ENCODE peak calls at places on chromosomes 5 and 9, in eight cellular contexts. One of them, this sample, is unnamed.

GRCh38 chr5:81825237-81825636 is 74.3 kb upstream of the SSBP2 start:
- DNase-seq in GM12878: no peak
- DNase-seq in hepatocyte: peak; percentile 16
- DNase-seq in fibroblast of pulmonary artery: peak; percentile 63
- DNase-seq in astrocyte of the spinal cord: peak; percentile 76
- DNase-seq in astrocyte of the cerebellum: peak; percentile 34
- DNase-seq in A673: peak; percentile 23
- DNase-seq in heart left ventricle: peak; percentile 73
- DNase-seq in this sample: peak; percentile 85

GRCh38 chr9:132840980-132841379 is 37.1 kb downstream of the AK8 start:
- DNase-seq in heart left ventricle: no peak
- DNase-seq in hepatocyte: no peak
- DNase-seq in astrocyte of the spinal cord: no peak
- DNase-seq in fibroblast of pulmonary artery: no peak
- DNase-seq in A673: no peak
- DNase-seq in astrocyte of the cerebellum: no peak
- DNase-seq in GM12878: no peak
- DNase-seq in this sample: no peak

GRCh38 chr9:134895103-134895502 is 14.5 kb downstream of the FCN2 start:
- DNase-seq in astrocyte of the cerebellum: peak; percentile 45
- DNase-seq in A673: peak; percentile 29
- DNase-seq in fibroblast of pulmonary artery: no peak
- DNase-seq in GM12878: no peak
- DNase-seq in heart left ventricle: no peak
- DNase-seq in astrocyte of the spinal cord: peak; percentile 83
- DNase-seq in hepatocyte: no peak
- DNase-seq in this sample: peak; percentile 40

GRCh38 chr5:125655156-125655555 is 768.1 kb upstream of the GRAMD2B start:
- DNase-seq in hepatocyte: no peak
- DNase-seq in fibroblast of pulmonary artery: peak; percentile 10
- DNase-seq in GM12878: no peak
- DNase-seq in heart left ventricle: no peak
- DNase-seq in A673: no peak
- DNase-seq in astrocyte of the spinal cord: no peak
- DNase-seq in astrocyte of the cerebellum: no peak
- DNase-seq in this sample: no peak

GRCh38 chr5:133996683-133997252 is 8.0 kb downstream of the VDAC1 start:
- DNase-seq in fibroblast of pulmonary artery: no peak
- DNase-seq in astrocyte of the spinal cord: no peak
- DNase-seq in heart left ventricle: no peak
- DNase-seq in A673: no peak
- DNase-seq in hepatocyte: no peak
- DNase-seq in GM12878: no peak
- DNase-seq in astrocyte of the cerebellum: no peak
- DNase-seq in this sample: no peak

GRCh38 chr9:81595887-81596558 is 93.3 kb downstream of the TLE1 start:
- DNase-seq in astrocyte of the spinal cord: peak; percentile 59
- DNase-seq in hepatocyte: no peak
- DNase-seq in A673: peak; percentile 58
- DNase-seq in heart left ventricle: no peak
- DNase-seq in GM12878: no peak
- DNase-seq in fibroblast of pulmonary artery: no peak
- DNase-seq in astrocyte of the cerebellum: no peak
- DNase-seq in this sample: no peak

GRCh38 chr9:128420651-128421473 is at the start of gene CERCAM:
- DNase-seq in heart left ventricle: peak; percentile 68
- DNase-seq in GM12878: no peak
- DNase-seq in hepatocyte: peak; percentile 87
- DNase-seq in astrocyte of the cerebellum: no peak
- DNase-seq in A673: peak; percentile 66
- DNase-seq in fibroblast of pulmonary artery: peak; percentile 39
- DNase-seq in astrocyte of the spinal cord: peak; percentile 18
- DNase-seq in this sample: peak; percentile 24

GRCh38 chr5:95178046-95178651 is 106.7 kb downstream of the MCTP1 start:
- DNase-seq in astrocyte of the spinal cord: peak; percentile 98
- DNase-seq in hepatocyte: peak; percentile 36
- DNase-seq in heart left ventricle: no peak
- DNase-seq in fibroblast of pulmonary artery: peak; percentile 17
- DNase-seq in astrocyte of the cerebellum: peak; percentile 68
- DNase-seq in GM12878: peak; percentile 12
- DNase-seq in A673: peak; percentile 95
- DNase-seq in this sample: peak; percentile 24

GRCh38 chr9:4297795-4298254 is 2.0 kb downstream of the GLIS3 start:
- DNase-seq in heart left ventricle: peak; percentile 59
- DNase-seq in fibroblast of pulmonary artery: peak; percentile 90
- DNase-seq in hepatocyte: peak; percentile 85
- DNase-seq in GM12878: no peak
- DNase-seq in astrocyte of the cerebellum: no peak
- DNase-seq in astrocyte of the spinal cord: peak; percentile 68
- DNase-seq in A673: peak; percentile 70
- DNase-seq in this sample: peak; percentile 71

GRCh38 chr9:97842960-97843359 is 10.1 kb upstream of the FOXE1 start:
- DNase-seq in astrocyte of the cerebellum: no peak
- DNase-seq in astrocyte of the spinal cord: no peak
- DNase-seq in heart left ventricle: no peak
- DNase-seq in hepatocyte: no peak
- DNase-seq in fibroblast of pulmonary artery: no peak
- DNase-seq in A673: no peak
- DNase-seq in GM12878: no peak
- DNase-seq in this sample: no peak

GRCh38 chr5:124901081-124901480 is 154.6 kb upstream of the ZNF608 start:
- DNase-seq in astrocyte of the spinal cord: peak; percentile 46
- DNase-seq in hepatocyte: no peak
- DNase-seq in GM12878: no peak
- DNase-seq in heart left ventricle: no peak
- DNase-seq in astrocyte of the cerebellum: peak; percentile 58
- DNase-seq in A673: no peak
- DNase-seq in fibroblast of pulmonary artery: no peak
- DNase-seq in this sample: peak; percentile 44

GRCh38 chr5:38559427-38559826 is 3.0 kb upstream of the LIFR start:
- DNase-seq in fibroblast of pulmonary artery: no peak
- DNase-seq in astrocyte of the spinal cord: no peak
- DNase-seq in hepatocyte: no peak
- DNase-seq in GM12878: no peak
- DNase-seq in heart left ventricle: no peak
- DNase-seq in A673: no peak
- DNase-seq in astrocyte of the cerebellum: no peak
- DNase-seq in this sample: no peak

GRCh38 chr9:68983008-68983411 is 30.9 kb downstream of the PRKACG start:
- DNase-seq in heart left ventricle: no peak
- DNase-seq in hepatocyte: no peak
- DNase-seq in A673: no peak
- DNase-seq in GM12878: peak; percentile 64
- DNase-seq in astrocyte of the spinal cord: no peak
- DNase-seq in fibroblast of pulmonary artery: no peak
- DNase-seq in astrocyte of the cerebellum: no peak
- DNase-seq in this sample: no peak

GRCh38 chr5:17831279-17831678 is 197.0 kb downstream of the TAF11L14 start:
- DNase-seq in GM12878: no peak
- DNase-seq in astrocyte of the cerebellum: no peak
- DNase-seq in astrocyte of the spinal cord: no peak
- DNase-seq in A673: peak; percentile 55
- DNase-seq in heart left ventricle: no peak
- DNase-seq in hepatocyte: peak; percentile 15
- DNase-seq in fibroblast of pulmonary artery: no peak
- DNase-seq in this sample: no peak

GRCh38 chr9:123039617-123040219 is 6.3 kb downstream of the GPR21 start:
- DNase-seq in heart left ventricle: no peak
- DNase-seq in hepatocyte: no peak
- DNase-seq in A673: no peak
- DNase-seq in astrocyte of the cerebellum: no peak
- DNase-seq in GM12878: no peak
- DNase-seq in fibroblast of pulmonary artery: peak; percentile 55
- DNase-seq in astrocyte of the spinal cord: no peak
- DNase-seq in this sample: peak; percentile 59

GRCh38 chr5:149838881-149839739 is 105.5 kb downstream of the PDE6A start:
- DNase-seq in A673: no peak
- DNase-seq in GM12878: no peak
- DNase-seq in heart left ventricle: peak; percentile 58
- DNase-seq in hepatocyte: peak; percentile 77
- DNase-seq in astrocyte of the spinal cord: peak; percentile 65
- DNase-seq in astrocyte of the cerebellum: no peak
- DNase-seq in fibroblast of pulmonary artery: peak; percentile 53
- DNase-seq in this sample: peak; percentile 22

GRCh38 chr9:79471577-79472543 is 99.9 kb upstream of the TLE4 start:
- DNase-seq in astrocyte of the cerebellum: no peak
- DNase-seq in GM12878: no peak
- DNase-seq in A673: peak; percentile 61
- DNase-seq in heart left ventricle: peak; percentile 27
- DNase-seq in hepatocyte: peak; percentile 53
- DNase-seq in fibroblast of pulmonary artery: peak; percentile 37
- DNase-seq in astrocyte of the spinal cord: peak; percentile 42
- DNase-seq in this sample: peak; percentile 8

GRCh38 chr5:177431317-177432142 is 5.1 kb downstream of the GRK6 start:
- DNase-seq in fibroblast of pulmonary artery: no peak
- DNase-seq in GM12878: peak; percentile 77
- DNase-seq in astrocyte of the cerebellum: no peak
- DNase-seq in astrocyte of the spinal cord: no peak
- DNase-seq in hepatocyte: no peak
- DNase-seq in heart left ventricle: peak; percentile 56
- DNase-seq in A673: no peak
- DNase-seq in this sample: no peak

GRCh38 chr5:68195137-68195536 is 20.4 kb upstream of the PIK3R1 start:
- DNase-seq in A673: no peak
- DNase-seq in fibroblast of pulmonary artery: no peak
- DNase-seq in GM12878: no peak
- DNase-seq in hepatocyte: no peak
- DNase-seq in heart left ventricle: no peak
- DNase-seq in astrocyte of the spinal cord: no peak
- DNase-seq in astrocyte of the cerebellum: no peak
- DNase-seq in this sample: no peak

GRCh38 chr5:103122242-103122641 is 2.1 kb downstream of the PPIP5K2 start:
- DNase-seq in astrocyte of the cerebellum: no peak
- DNase-seq in GM12878: no peak
- DNase-seq in heart left ventricle: no peak
- DNase-seq in astrocyte of the spinal cord: no peak
- DNase-seq in hepatocyte: no peak
- DNase-seq in A673: no peak
- DNase-seq in fibroblast of pulmonary artery: no peak
- DNase-seq in this sample: no peak
- H3K4me3 ChIP-seq in astrocyte of the cerebellum: no peak overlapping the region
- H3K4me3 ChIP-seq in GM12878: peak overlapping the region; percentile 97
- H3K4me3 ChIP-seq in heart left ventricle: no peak overlapping the region
- H3K4me3 ChIP-seq in astrocyte of the spinal cord: no peak overlapping the region
- H3K4me3 ChIP-seq in hepatocyte: no peak overlapping the region
- H3K4me3 ChIP-seq in A673: no peak overlapping the region
- H3K4me3 ChIP-seq in fibroblast of pulmonary artery: no peak overlapping the region
- H3K4me3 ChIP-seq in this sample: no peak overlapping the region

DNA sequence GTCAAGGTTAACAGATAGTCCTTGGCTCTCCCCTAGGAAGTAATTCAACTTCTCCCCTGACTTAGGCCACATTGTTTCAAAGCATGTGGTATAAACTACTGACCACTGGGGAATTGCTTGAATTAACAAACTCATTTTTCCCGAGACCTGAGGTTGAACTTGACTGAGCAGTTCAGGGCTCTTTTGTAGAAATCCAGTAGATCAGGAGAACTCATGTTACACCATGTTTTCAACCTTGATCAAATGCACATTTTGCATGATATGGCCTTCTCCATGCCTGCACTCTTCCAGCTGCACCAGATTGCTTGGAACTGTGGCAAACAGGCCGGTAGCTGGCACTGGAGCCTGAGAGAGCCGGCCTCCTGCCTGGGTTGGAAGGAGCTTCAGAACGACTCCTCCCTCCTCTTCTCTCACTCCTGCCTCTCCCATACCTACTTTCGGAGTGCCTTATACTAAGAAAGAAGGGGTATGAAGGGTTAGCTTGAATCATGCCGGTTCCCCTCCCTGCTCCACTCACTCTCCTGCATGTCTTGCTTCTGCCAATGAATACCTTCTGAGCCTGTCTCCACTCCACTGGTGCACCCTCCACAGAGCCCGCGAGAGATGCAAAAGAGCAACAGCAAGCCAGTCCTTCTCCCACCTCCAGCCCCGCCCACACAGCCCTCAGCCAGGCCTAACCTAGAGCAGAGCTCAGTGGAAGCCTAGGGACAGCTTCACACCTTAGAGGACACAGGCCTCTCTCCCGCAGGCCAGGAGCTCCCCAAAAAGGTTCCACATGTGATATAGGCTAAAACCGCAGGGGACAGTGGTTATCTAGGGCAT is 159.4 kb downstream of the MACROH2A1 start:
- DNase-seq in A673: no peak
- DNase-seq in fibroblast of pulmonary artery: no peak
- DNase-seq in GM12878: no peak
- DNase-seq in astrocyte of the cerebellum: peak; percentile 55
- DNase-seq in heart left ventricle: no peak
- DNase-seq in hepatocyte: no peak
- DNase-seq in astrocyte of the spinal cord: peak; percentile 62
- DNase-seq in this sample: peak; percentile 78
- TF ChIP-seq CTCF in A673: no peak
- TF ChIP-seq CTCF in fibroblast of pulmonary artery: no peak
- TF ChIP-seq CTCF in GM12878: no peak
- TF ChIP-seq CTCF in astrocyte of the cerebellum: no peak
- TF ChIP-seq CTCF in heart left ventricle: no peak
- TF ChIP-seq CTCF in hepatocyte: no peak
- TF ChIP-seq CTCF in astrocyte of the spinal cord: no peak
- TF ChIP-seq CTCF in this sample: no peak

DNA sequence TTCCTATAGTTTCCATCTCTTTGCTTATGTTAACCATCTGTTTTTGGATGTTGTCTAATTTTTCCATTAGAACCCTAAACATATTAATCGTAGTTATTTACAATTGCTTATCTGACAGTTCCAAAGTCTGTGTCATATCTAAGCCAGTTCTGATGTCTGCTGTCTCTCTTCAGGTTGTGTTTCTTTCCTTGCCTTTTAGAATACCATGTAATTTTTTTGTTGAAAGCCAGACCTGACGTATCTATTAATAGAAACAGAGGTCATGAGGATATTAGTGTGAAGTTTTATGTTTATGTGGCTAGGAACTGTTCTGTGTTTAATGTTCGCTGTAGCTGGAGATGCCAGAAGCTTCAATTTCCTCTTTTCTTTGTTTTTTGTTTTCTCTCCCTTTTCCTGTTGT is 52.2 kb downstream of the ZNF618 start:
- DNase-seq in astrocyte of the cerebellum: no peak
- DNase-seq in hepatocyte: no peak
- DNase-seq in GM12878: no peak
- DNase-seq in A673: no peak
- DNase-seq in heart left ventricle: no peak
- DNase-seq in astrocyte of the spinal cord: no peak
- DNase-seq in fibroblast of pulmonary artery: no peak
- DNase-seq in this sample: no peak
- H3K4me3 ChIP-seq in astrocyte of the cerebellum: no peak overlapping the region
- H3K4me3 ChIP-seq in hepatocyte: no peak overlapping the region
- H3K4me3 ChIP-seq in GM12878: no peak overlapping the region
- H3K4me3 ChIP-seq in A673: no peak overlapping the region
- H3K4me3 ChIP-seq in heart left ventricle: no peak overlapping the region
- H3K4me3 ChIP-seq in astrocyte of the spinal cord: no peak overlapping the region
- H3K4me3 ChIP-seq in fibroblast of pulmonary artery: no peak overlapping the region
- H3K4me3 ChIP-seq in this sample: no peak overlapping the region

GRCh38 chr5:141223112-141223783 is at the start of gene PCDHB14:
- DNase-seq in astrocyte of the spinal cord: no peak
- DNase-seq in heart left ventricle: no peak
- DNase-seq in astrocyte of the cerebellum: no peak
- DNase-seq in A673: peak; percentile 95
- DNase-seq in GM12878: no peak
- DNase-seq in hepatocyte: peak; percentile 21
- DNase-seq in fibroblast of pulmonary artery: peak; percentile 60
- DNase-seq in this sample: peak; percentile 30
- TF ChIP-seq CTCF in astrocyte of the spinal cord: no peak
- TF ChIP-seq CTCF in heart left ventricle: no peak
- TF ChIP-seq CTCF in astrocyte of the cerebellum: no peak
- TF ChIP-seq CTCF in A673: peak; percentile 67
- TF ChIP-seq CTCF in GM12878: no peak
- TF ChIP-seq CTCF in hepatocyte: no peak
- TF ChIP-seq CTCF in fibroblast of pulmonary artery: peak; percentile 20
- TF ChIP-seq CTCF in this sample: no peak

This sample was measured in fibroblast of the aortic adventitia.